ENCODE peak calls at places on chromosomes 12 and 14, in five cellular contexts. One of them, this sample, is unnamed.

GRCh38 chr14:95413289-95414215 is 93.8 kb upstream of the CLMN start:
- DNase-seq in dorsolateral prefrontal cortex: no peak
- DNase-seq in mammary epithelial cell: no peak
- DNase-seq in left ventricle myocardium inferior: no peak
- DNase-seq in sigmoid colon: no peak
- DNase-seq in this sample: no peak

GRCh38 chr12:28869197-28869596 is 279.9 kb upstream of the FAR2 start:
- DNase-seq in dorsolateral prefrontal cortex: no peak
- DNase-seq in mammary epithelial cell: peak; percentile 97
- DNase-seq in left ventricle myocardium inferior: no peak
- DNase-seq in sigmoid colon: no peak
- DNase-seq in this sample: no peak

GRCh38 chr14:90518941-90519256 is 122.1 kb downstream of the CALM1 start:
- DNase-seq in dorsolateral prefrontal cortex: no peak
- DNase-seq in mammary epithelial cell: no peak
- DNase-seq in left ventricle myocardium inferior: no peak
- DNase-seq in sigmoid colon: no peak
- DNase-seq in this sample: peak; percentile 6

GRCh38 chr14:47044841-47045240 is 393.3 kb upstream of the RPL10L start:
- DNase-seq in dorsolateral prefrontal cortex: no peak
- DNase-seq in mammary epithelial cell: no peak
- DNase-seq in left ventricle myocardium inferior: no peak
- DNase-seq in sigmoid colon: no peak
- DNase-seq in this sample: no peak

GRCh38 chr14:49550284-49551184 is 35.6 kb downstream of the RPS29 start:
- DNase-seq in dorsolateral prefrontal cortex: no peak
- DNase-seq in mammary epithelial cell: peak; percentile 21
- DNase-seq in left ventricle myocardium inferior: no peak
- DNase-seq in sigmoid colon: no peak
- DNase-seq in this sample: no peak

GRCh38 chr12:131621701-131622421 is 89.0 kb upstream of the SFSWAP start:
- DNase-seq in dorsolateral prefrontal cortex: peak; percentile 90
- DNase-seq in mammary epithelial cell: no peak
- DNase-seq in left ventricle myocardium inferior: no peak
- DNase-seq in sigmoid colon: no peak
- DNase-seq in this sample: no peak

GRCh38 chr14:68727315-68728078 is 65.4 kb downstream of the ZFP36L1 start:
- DNase-seq in dorsolateral prefrontal cortex: no peak
- DNase-seq in mammary epithelial cell: no peak
- DNase-seq in left ventricle myocardium inferior: no peak
- DNase-seq in sigmoid colon: no peak
- DNase-seq in this sample: no peak

GRCh38 chr12:32273063-32273521 is 126.3 kb upstream of the FGD4 start:
- DNase-seq in dorsolateral prefrontal cortex: no peak
- DNase-seq in mammary epithelial cell: no peak
- DNase-seq in left ventricle myocardium inferior: no peak
- DNase-seq in sigmoid colon: no peak
- DNase-seq in this sample: no peak

GRCh38 chr12:1108276-1108675 is 117.3 kb downstream of the ERC1 start:
- DNase-seq in dorsolateral prefrontal cortex: no peak
- DNase-seq in mammary epithelial cell: no peak
- DNase-seq in left ventricle myocardium inferior: no peak
- DNase-seq in sigmoid colon: no peak
- DNase-seq in this sample: no peak

GRCh38 chr12:45912774-45913173 is 77.6 kb downstream of the SCAF11 start:
- DNase-seq in dorsolateral prefrontal cortex: no peak
- DNase-seq in mammary epithelial cell: no peak
- DNase-seq in left ventricle myocardium inferior: no peak
- DNase-seq in sigmoid colon: no peak
- DNase-seq in this sample: no peak

GRCh38 chr14:77372304-77372841 is 4.5 kb downstream of the TMED8 start:
- DNase-seq in dorsolateral prefrontal cortex: no peak
- DNase-seq in mammary epithelial cell: no peak
- DNase-seq in left ventricle myocardium inferior: no peak
- DNase-seq in sigmoid colon: no peak
- DNase-seq in this sample: no peak

GRCh38 chr12:30753233-30753632 is 1.5 kb downstream of the CAPRIN2 start:
- DNase-seq in dorsolateral prefrontal cortex: no peak
- DNase-seq in mammary epithelial cell: peak; percentile 13
- DNase-seq in left ventricle myocardium inferior: no peak
- DNase-seq in sigmoid colon: no peak
- DNase-seq in this sample: no peak

GRCh38 chr12:4435537-4435936 is 10.1 kb downstream of the FGF6 start:
- DNase-seq in dorsolateral prefrontal cortex: no peak
- DNase-seq in mammary epithelial cell: no peak
- DNase-seq in left ventricle myocardium inferior: no peak
- DNase-seq in sigmoid colon: no peak
- DNase-seq in this sample: no peak

GRCh38 chr12:4434721-4435425 is 10.7 kb downstream of the FGF6 start:
- DNase-seq in dorsolateral prefrontal cortex: no peak
- DNase-seq in mammary epithelial cell: no peak
- DNase-seq in left ventricle myocardium inferior: no peak
- DNase-seq in sigmoid colon: no peak
- DNase-seq in this sample: no peak

GRCh38 chr12:4434299-4434698 is 11.3 kb downstream of the FGF6 start:
- DNase-seq in dorsolateral prefrontal cortex: no peak
- DNase-seq in mammary epithelial cell: no peak
- DNase-seq in left ventricle myocardium inferior: no peak
- DNase-seq in sigmoid colon: no peak
- DNase-seq in this sample: no peak

GRCh38 chr12:4431436-4431835 is 14.2 kb downstream of the FGF6 start:
- DNase-seq in dorsolateral prefrontal cortex: no peak
- DNase-seq in mammary epithelial cell: no peak
- DNase-seq in left ventricle myocardium inferior: no peak
- DNase-seq in sigmoid colon: no peak
- DNase-seq in this sample: no peak

DNA sequence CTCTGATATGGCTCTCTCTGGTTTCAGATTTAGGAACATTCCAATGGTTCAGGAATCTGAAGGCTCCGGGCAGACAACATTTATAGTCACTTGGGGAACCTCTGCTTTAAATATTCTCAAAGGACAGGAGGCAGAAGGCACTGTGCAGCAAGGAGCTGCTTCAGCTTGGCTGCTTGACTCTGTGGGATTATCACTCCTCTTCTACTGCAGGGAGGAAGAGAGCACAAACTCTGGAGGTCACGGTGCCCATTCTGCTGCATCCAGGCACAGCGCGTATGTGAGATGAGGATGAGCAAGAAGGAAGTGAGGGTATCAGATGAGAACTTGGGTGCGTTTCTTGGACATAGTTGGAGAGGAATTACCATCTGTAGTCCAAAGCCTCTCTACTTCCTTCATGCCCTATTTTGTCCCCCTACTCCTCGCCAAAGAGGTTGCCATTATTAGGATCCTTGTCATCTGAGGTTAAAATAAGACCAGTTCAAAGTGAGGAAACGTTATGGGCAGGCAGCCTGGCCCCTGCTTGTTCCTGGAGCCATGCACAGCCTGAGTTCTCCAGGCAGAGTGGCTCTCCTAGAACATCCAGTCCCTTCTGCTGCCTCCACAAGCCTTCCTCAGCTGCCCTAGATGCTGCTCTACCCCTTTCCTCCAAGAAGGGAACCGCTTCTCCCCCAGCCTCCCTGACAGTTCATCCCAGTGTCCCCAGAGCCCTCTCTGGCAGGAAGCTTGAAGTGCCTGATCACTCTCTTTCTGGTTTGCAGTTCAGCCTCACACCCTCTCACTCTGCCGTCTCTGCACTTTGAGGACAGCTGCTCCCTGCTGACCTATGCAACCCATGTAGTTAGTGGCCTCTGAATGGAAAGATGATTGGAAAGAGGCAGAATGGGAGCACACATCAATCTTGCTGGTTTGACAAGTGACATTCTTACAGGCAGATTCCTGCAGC is 12.5 kb downstream of the FGF6 start:
- DNase-seq in dorsolateral prefrontal cortex: no peak
- DNase-seq in mammary epithelial cell: no peak
- DNase-seq in left ventricle myocardium inferior: no peak
- DNase-seq in sigmoid colon: no peak
- DNase-seq in this sample: no peak
- H3K27me3 ChIP-seq in dorsolateral prefrontal cortex: no peaks in the 10 kb centered on the region
- H3K27me3 ChIP-seq in mammary epithelial cell: no peaks in the 10 kb centered on the region
- H3K27me3 ChIP-seq in left ventricle myocardium inferior: no peaks in the 10 kb centered on the region
- H3K27me3 ChIP-seq in sigmoid colon: no peaks in the 10 kb centered on the region
- H3K27me3 ChIP-seq in this sample: no peaks in the 10 kb centered on the region

DNA sequence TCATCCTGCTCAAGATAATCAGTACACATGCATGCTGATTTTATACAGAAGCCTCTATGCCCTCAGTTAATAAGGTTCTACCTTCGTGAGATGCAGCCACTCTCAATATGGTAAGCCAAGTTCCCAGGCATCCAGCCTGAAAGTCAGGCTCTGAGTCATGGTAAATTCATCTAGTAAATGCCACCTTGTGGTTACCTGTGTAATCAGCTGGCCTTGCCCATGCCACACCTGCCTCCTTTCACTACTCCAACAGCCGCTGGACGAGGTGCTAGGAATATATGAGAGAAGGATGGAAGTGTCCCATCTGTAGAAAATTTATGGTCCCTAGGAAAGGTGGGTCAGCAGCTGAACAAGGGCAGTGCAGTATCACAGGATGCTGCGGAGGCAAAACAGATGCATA is 207.3 kb downstream of the SSPN start:
- DNase-seq in dorsolateral prefrontal cortex: no peak
- DNase-seq in mammary epithelial cell: peak; percentile 94
- DNase-seq in left ventricle myocardium inferior: no peak
- DNase-seq in sigmoid colon: no peak
- DNase-seq in this sample: no peak
- TF ChIP-seq CTCF in dorsolateral prefrontal cortex: no peak
- TF ChIP-seq CTCF in mammary epithelial cell: peak; percentile 39
- TF ChIP-seq CTCF in left ventricle myocardium inferior: peak; percentile 42
- TF ChIP-seq CTCF in sigmoid colon: no peak
- TF ChIP-seq CTCF in this sample: no peak

GRCh38 chr14:101480747-101481530 is 80.4 kb upstream of the DIO3 start:
- DNase-seq in dorsolateral prefrontal cortex: no peak
- DNase-seq in mammary epithelial cell: peak; percentile 68
- DNase-seq in left ventricle myocardium inferior: no peak
- DNase-seq in sigmoid colon: peak; percentile 72
- DNase-seq in this sample: no peak

GRCh38 chr14:101483829-101484228 is 77.5 kb upstream of the DIO3 start:
- DNase-seq in dorsolateral prefrontal cortex: no peak
- DNase-seq in mammary epithelial cell: no peak
- DNase-seq in left ventricle myocardium inferior: no peak
- DNase-seq in sigmoid colon: no peak
- DNase-seq in this sample: no peak

GRCh38 chr14:101482066-101482465 is 79.2 kb upstream of the DIO3 start:
- DNase-seq in dorsolateral prefrontal cortex: no peak
- DNase-seq in mammary epithelial cell: no peak
- DNase-seq in left ventricle myocardium inferior: no peak
- DNase-seq in sigmoid colon: no peak
- DNase-seq in this sample: no peak

GRCh38 chr14:101480022-101480746 is 81.1 kb upstream of the DIO3 start:
- DNase-seq in dorsolateral prefrontal cortex: no peak
- DNase-seq in mammary epithelial cell: no peak
- DNase-seq in left ventricle myocardium inferior: no peak
- DNase-seq in sigmoid colon: peak; percentile 37
- DNase-seq in this sample: no peak

DNA sequence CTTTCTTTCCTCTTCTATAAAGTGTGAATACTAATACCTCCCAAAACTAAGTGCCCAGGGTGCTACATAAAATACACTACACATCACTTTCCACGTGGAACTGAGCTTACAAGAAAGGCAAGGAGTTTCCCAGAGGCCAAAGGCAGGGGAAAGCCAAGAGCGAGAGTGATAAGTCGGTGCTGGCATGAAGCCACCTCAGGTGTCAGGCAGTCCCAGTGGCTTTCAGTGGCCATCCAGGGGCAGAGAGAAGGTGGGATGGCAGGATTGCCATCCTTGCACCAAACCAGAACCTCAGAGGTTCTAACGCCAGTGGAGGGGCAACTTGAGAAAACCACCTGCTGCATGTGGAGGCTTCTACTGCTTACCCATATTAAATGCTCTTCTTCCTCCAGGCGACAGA is 79.7 kb upstream of the DIO3 start:
- DNase-seq in dorsolateral prefrontal cortex: no peak
- DNase-seq in mammary epithelial cell: no peak
- DNase-seq in left ventricle myocardium inferior: no peak
- DNase-seq in sigmoid colon: peak; percentile 40
- DNase-seq in this sample: peak; percentile 16
- H3K27ac ChIP-seq in dorsolateral prefrontal cortex: no peak overlapping the region
- H3K27ac ChIP-seq in mammary epithelial cell: no peak overlapping the region
- H3K27ac ChIP-seq in left ventricle myocardium inferior: no peak overlapping the region
- H3K27ac ChIP-seq in sigmoid colon: no peak overlapping the region
- H3K27ac ChIP-seq in this sample: no peak overlapping the region

GRCh38 chr14:36511981-36512584 is 7.9 kb downstream of the NKX2-1 start:
- DNase-seq in dorsolateral prefrontal cortex: no peak
- DNase-seq in mammary epithelial cell: no peak
- DNase-seq in left ventricle myocardium inferior: no peak
- DNase-seq in sigmoid colon: no peak
- DNase-seq in this sample: no peak
- H3K27me3 ChIP-seq in dorsolateral prefrontal cortex: peaks cover 17% of the 10 kb centered on the region
- H3K27me3 ChIP-seq in mammary epithelial cell: peaks cover 80% of the 10 kb centered on the region
- H3K27me3 ChIP-seq in left ventricle myocardium inferior: peaks cover 100% of the 10 kb centered on the region
- H3K27me3 ChIP-seq in sigmoid colon: peaks cover 46% of the 10 kb centered on the region
- H3K27me3 ChIP-seq in this sample: peaks cover 90% of the 10 kb centered on the region

GRCh38 chr12:53062011-53062961 is 12.4 kb downstream of the TNS2 start:
- DNase-seq in dorsolateral prefrontal cortex: peak; percentile 34
- DNase-seq in mammary epithelial cell: no peak
- DNase-seq in left ventricle myocardium inferior: no peak
- DNase-seq in sigmoid colon: no peak
- DNase-seq in this sample: no peak

GRCh38 chr12:53062977-53063707 is 13.3 kb downstream of the TNS2 start:
- DNase-seq in dorsolateral prefrontal cortex: no peak
- DNase-seq in mammary epithelial cell: no peak
- DNase-seq in left ventricle myocardium inferior: no peak
- DNase-seq in sigmoid colon: no peak
- DNase-seq in this sample: no peak

GRCh38 chr12:53060064-53060720 is 10.3 kb downstream of the TNS2 start:
- DNase-seq in dorsolateral prefrontal cortex: no peak
- DNase-seq in mammary epithelial cell: no peak
- DNase-seq in left ventricle myocardium inferior: no peak
- DNase-seq in sigmoid colon: no peak
- DNase-seq in this sample: no peak

GRCh38 chr12:53060721-53061276 is 10.9 kb downstream of the TNS2 start:
- DNase-seq in dorsolateral prefrontal cortex: no peak
- DNase-seq in mammary epithelial cell: no peak
- DNase-seq in left ventricle myocardium inferior: no peak
- DNase-seq in sigmoid colon: peak; percentile 81
- DNase-seq in this sample: no peak

GRCh38 chr12:53061404-53062010 is 11.6 kb downstream of the TNS2 start:
- DNase-seq in dorsolateral prefrontal cortex: peak; percentile 40
- DNase-seq in mammary epithelial cell: no peak
- DNase-seq in left ventricle myocardium inferior: no peak
- DNase-seq in sigmoid colon: peak; percentile 72
- DNase-seq in this sample: no peak
- TF ChIP-seq CTCF in dorsolateral prefrontal cortex: no peak
- TF ChIP-seq CTCF in mammary epithelial cell: no peak
- TF ChIP-seq CTCF in left ventricle myocardium inferior: no peak
- TF ChIP-seq CTCF in sigmoid colon: no peak
- TF ChIP-seq CTCF in this sample: no peak

DNA sequence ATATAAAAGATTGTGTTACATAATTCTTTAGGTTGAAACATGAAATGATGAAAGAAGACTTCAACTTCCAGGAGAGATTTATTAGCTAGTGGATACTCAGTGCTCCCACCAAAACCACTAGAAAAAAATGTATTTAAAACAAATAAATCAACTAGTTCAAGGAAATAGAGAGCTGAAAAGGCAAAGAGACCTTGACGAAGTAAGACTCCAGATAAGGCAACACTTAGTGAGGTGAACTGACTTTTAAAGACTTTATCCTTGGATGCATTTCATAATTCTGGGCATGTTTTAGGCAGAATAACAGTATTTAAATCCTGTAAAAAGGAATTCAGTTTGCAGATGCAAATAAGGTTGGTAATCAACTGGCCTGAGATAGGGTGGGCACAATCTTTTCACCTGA is 1150.7 kb downstream of the FSCB start:
- DNase-seq in dorsolateral prefrontal cortex: no peak
- DNase-seq in mammary epithelial cell: no peak
- DNase-seq in left ventricle myocardium inferior: no peak
- DNase-seq in sigmoid colon: no peak
- DNase-seq in this sample: no peak
- H3K27ac ChIP-seq in dorsolateral prefrontal cortex: no peak overlapping the region
- H3K27ac ChIP-seq in mammary epithelial cell: no peak overlapping the region
- H3K27ac ChIP-seq in left ventricle myocardium inferior: no peak overlapping the region
- H3K27ac ChIP-seq in sigmoid colon: no peak overlapping the region
- H3K27ac ChIP-seq in this sample: no peak overlapping the region

This sample was measured in CD4-positive, alpha-beta T cell.